ENCODE peak calls at places on chromosomes 13 and 19, in nine cellular contexts. P is WTC11; W is NCI-H1092 treated with DMSO at 0.1 percent for 48 hours; B is stimulated activated CD4-positive, alpha-beta T cell treated with anti-CD3 and anti-CD28 coated beads, TNF-alpha, amount 100 ng/mL, for 48 hours; V is stimulated activated naive CD4-positive, alpha-beta T cell; F is ACHN; Y is A549; A is GM18507; N is head of caudate nucleus. J is an unnamed sample.
A peak's percentile ranks its signal among the peaks of the same experiment; 100 is the strongest.

GRCh38 chr19:19776206-19777008 is 43.5 kb upstream of the ZNF14 start:
- DNase-seq in P (peak; percentile 99), W (peak; percentile 94), A (peak; percentile 81), B (peak; percentile 79), Y (peak; percentile 75), N (peak; percentile 100), F (peak; percentile 96), V (peak; percentile 80), J (peak; percentile 97)

GRCh38 chr13:46866150-46866549 is 30.7 kb downstream of the HTR2A start:
- DNase-seq in N (no peak), W (no peak), V (no peak), B (no peak), P (peak; percentile 22), F (no peak), Y (no peak), A (no peak), J (no peak)

GRCh38 chr19:45045671-45046353 is 7.0 kb downstream of the CLASRP start:
- DNase-seq in A (no peak), Y (no peak), F (no peak), N (peak; percentile 89), P (no peak), V (no peak), W (no peak), B (no peak), J (no peak)

GRCh38 chr19:18802354-18802753 is 11.2 kb upstream of the COMP start:
- DNase-seq in N (no peak), A (no peak), W (no peak), V (no peak), F (no peak), P (peak; percentile 60), B (no peak), Y (no peak), J (no peak)

GRCh38 chr19:752652-753517 is 2.0 kb downstream of the MISP start:
- DNase-seq in F (peak; percentile 91), V (no peak), Y (peak; percentile 95), P (no peak), N (no peak), W (no peak), B (no peak), A (no peak), J (no peak)

GRCh38 chr19:3613765-3614661 is 7.3 kb upstream of the TBXA2R start:
- DNase-seq in V (no peak), W (no peak), P (no peak), F (no peak), A (no peak), B (no peak), N (no peak), Y (no peak), J (no peak)

GRCh38 chr13:98143157-98143553 is 261 bp downstream of the FARP1 start:
- DNase-seq in F (peak; percentile 18), N (no peak), W (peak; percentile 81), A (no peak), Y (peak; percentile 14), P (no peak), B (no peak), V (no peak), J (no peak)

GRCh38 chr13:48151343-48151742 is 56.4 kb upstream of the MED4 start:
- DNase-seq in F (no peak), N (no peak), B (no peak), W (no peak), Y (no peak), V (no peak), A (no peak), P (no peak), J (peak; percentile 10)

GRCh38 chr19:31263317-31263716 is 85.9 kb downstream of the TSHZ3 start:
- DNase-seq in A (no peak), F (no peak), B (no peak), V (no peak), Y (no peak), P (no peak), W (no peak), N (no peak), J (no peak)

GRCh38 chr13:45554604-45555109 is 60.9 kb downstream of the ERICH6B start:
- DNase-seq in V (no peak), Y (no peak), A (no peak), P (no peak), N (no peak), F (no peak), W (no peak), B (no peak), J (no peak)

GRCh38 chr13:44436589-44437337 is 63.1 kb downstream of the SERP2 start:
- DNase-seq in P (peak; percentile 96), Y (peak; percentile 72), F (peak; percentile 88), B (no peak), A (no peak), V (peak; percentile 23), W (peak; percentile 93), N (peak; percentile 99), J (peak; percentile 80)

J was measured in NAMALWA.